ENCODE peak calls at places on chromosomes 11 and 22, in six cellular contexts. L is ovary, M is fibroblast of lung, K is endothelial cell, J is heart left ventricle, C is colonic mucosa. Z is an unnamed sample.

GRCh38 chr11:122226810-122227379 is 110.9 kb upstream of the BLID start:
- DNase-seq in L (no peak), C (no peak), M (peak), K (no peak), J (no peak), Z (peak)

GRCh38 chr11:77379253-77379652 is 77.8 kb upstream of the GDPD4 start:
- DNase-seq in L (no peak), K (no peak), J (no peak), C (no peak), M (peak), Z (peak)

GRCh38 chr11:27497284-27497866 is 9.2 kb downstream of the LIN7C start:
- DNase-seq in C (no peak), M (peak), K (no peak), L (no peak), J (no peak), Z (peak)

GRCh38 chr11:528815-529728 is 6.3 kb downstream of the HRAS start:
- DNase-seq in C (no peak), K (no peak), M (no peak), J (no peak), L (no peak), Z (no peak)

GRCh38 chr11:78213526-78214330 is 25.0 kb downstream of the USP35 start:
- DNase-seq in J (no peak), M (no peak), L (no peak), C (no peak), K (no peak), Z (no peak)

GRCh38 chr11:120457996-120458395 is 53.6 kb upstream of the GRIK4 start:
- DNase-seq in C (no peak), L (no peak), J (no peak), M (no peak), K (no peak), Z (no peak)

GRCh38 chr11:102494216-102494615 is 36.3 kb downstream of the MMP7 start:
- DNase-seq in K (no peak), M (peak), J (no peak), C (peak), L (no peak), Z (peak)

GRCh38 chr11:62505112-62505783 is 41.4 kb downstream of the AHNAK start:
- DNase-seq in C (peak), M (no peak), L (no peak), J (peak), K (no peak), Z (no peak)

GRCh38 chr11:1202154-1202775 is 20.6 kb upstream of the MUC5B start:
- DNase-seq in J (no peak), L (no peak), K (peak), C (no peak), M (no peak), Z (no peak)

GRCh38 chr11:130278745-130279144 is 36.0 kb downstream of the ZBTB44 start:
- DNase-seq in C (no peak), L (no peak), J (no peak), K (no peak), M (no peak), Z (no peak)

GRCh38 chr11:9574806-9575530 is 1.5 kb downstream of the WEE1 start:
- DNase-seq in C (peak), J (peak), L (peak), M (peak), K (peak), Z (peak)

GRCh38 chr11:30653606-30654005 is 67.5 kb upstream of the MPPED2 start:
- DNase-seq in M (no peak), C (no peak), J (no peak), K (no peak), L (no peak), Z (no peak)

GRCh38 chr11:122025757-122026156 is 90.3 kb downstream of the BLID start:
- DNase-seq in M (no peak), L (no peak), C (no peak), K (no peak), J (no peak), Z (no peak)

GRCh38 chr11:131591051-131591461 is 220.6 kb downstream of the NTM start:
- DNase-seq in K (no peak), J (no peak), L (no peak), C (no peak), M (peak), Z (no peak)

GRCh38 chr22:35230839-35231584 is 26.3 kb upstream of the HMGXB4 start:
- DNase-seq in J (no peak), L (no peak), M (no peak), C (peak), K (no peak), Z (no peak)

GRCh38 chr22:31828739-31829138 is 74.9 kb downstream of the DEPDC5 start:
- DNase-seq in J (no peak), C (no peak), M (no peak), L (no peak), K (no peak), Z (no peak)

GRCh38 chr11:79078999-79079398 is 361.8 kb downstream of the TENM4 start:
- DNase-seq in L (no peak), C (no peak), J (no peak), K (no peak), M (no peak), Z (no peak)

GRCh38 chr22:44391026-44391425 is 78.3 kb upstream of the SHISAL1 start:
- DNase-seq in L (no peak), J (no peak), K (no peak), C (no peak), M (peak), Z (no peak)

GRCh38 chr11:57123590-57123989 is 58.2 kb upstream of the LRRC55 start:
- DNase-seq in L (no peak), K (no peak), C (no peak), M (no peak), J (no peak), Z (no peak)

GRCh38 chr11:124961972-124962609 is 8.1 kb downstream of the CCDC15 start:
- DNase-seq in L (no peak), M (peak), J (no peak), C (peak), K (peak), Z (peak)

GRCh38 chr11:71431271-71431670 is 16.9 kb downstream of the DHCR7 start:
- DNase-seq in J (no peak), L (no peak), M (no peak), K (no peak), C (no peak), Z (no peak)

GRCh38 chr11:5600374-5600851 is 4.0 kb downstream of the TRIM6 start:
- DNase-seq in M (peak), C (peak), L (peak), K (peak), J (peak), Z (peak)

GRCh38 chr11:114501901-114502300 is 57.8 kb downstream of the NXPE1 start:
- DNase-seq in C (no peak), M (no peak), K (no peak), L (no peak), J (no peak), Z (no peak)
- TF ChIP-seq CTCF in C (no peak), M (no peak), K (no peak), L (no peak), J (no peak), Z (no peak)

DNA sequence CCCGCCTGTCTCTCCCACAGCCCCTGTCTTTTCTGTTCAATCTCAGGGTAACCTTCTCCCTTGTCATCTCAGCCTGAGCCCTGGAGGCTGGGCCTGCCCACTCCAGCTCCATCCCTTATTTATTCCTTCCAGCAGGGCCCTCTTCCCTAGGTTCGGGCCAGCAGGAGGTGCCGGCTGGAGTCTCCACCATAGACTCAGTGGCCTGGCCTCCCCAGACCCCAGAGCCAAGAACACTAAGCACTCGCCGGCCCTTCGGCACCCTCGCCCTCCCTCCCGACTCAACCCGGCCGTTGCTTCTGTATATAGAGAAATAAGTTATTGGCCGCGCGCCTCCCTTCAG is 1.4 kb upstream of the RAB1B start:
- DNase-seq in C (no peak), K (no peak), J (no peak), M (no peak), L (no peak), Z (no peak)
- TF ChIP-seq CTCF in C (no peak), K (no peak), J (no peak), M (no peak), L (no peak), Z (no peak)

GRCh38 chr11:68844801-68845200 is 3.1 kb upstream of the CPT1A start:
- DNase-seq in M (no peak), C (no peak), J (no peak), K (no peak), L (no peak), Z (no peak)

GRCh38 chr11:68842427-68843051 is 823 bp upstream of the CPT1A start:
- DNase-seq in J (no peak), L (no peak), C (no peak), M (no peak), K (no peak), Z (no peak)

GRCh38 chr11:68844376-68844775 is 2.7 kb upstream of the CPT1A start:
- DNase-seq in K (no peak), L (no peak), C (no peak), J (no peak), M (no peak), Z (no peak)

GRCh38 chr11:68843052-68843561 is 1.4 kb upstream of the CPT1A start:
- DNase-seq in K (no peak), L (no peak), M (peak), J (no peak), C (peak), Z (no peak)

GRCh38 chr11:68843703-68844312 is 2.1 kb upstream of the CPT1A start:
- DNase-seq in L (peak), K (peak), J (peak), C (peak), M (peak), Z (no peak)
- TF ChIP-seq CTCF in L (no peak), K (peak), J (peak), C (peak), M (no peak), Z (peak)

GRCh38 chr22:22099194-22099486 is 116.6 kb upstream of the TOP3B start:
- DNase-seq in K (no peak), J (no peak), M (no peak), L (no peak), C (no peak), Z (no peak)

GRCh38 chr22:22099833-22100812 is 117.5 kb upstream of the TOP3B start:
- DNase-seq in C (no peak), K (no peak), M (no peak), L (no peak), J (no peak), Z (no peak)

GRCh38 chr22:22094921-22095320 is 112.3 kb upstream of the TOP3B start:
- DNase-seq in L (no peak), K (no peak), M (no peak), J (no peak), C (no peak), Z (no peak)

GRCh38 chr22:22098457-22099193 is 116.0 kb upstream of the TOP3B start:
- DNase-seq in C (no peak), L (no peak), K (no peak), M (no peak), J (no peak), Z (no peak)

DNA sequence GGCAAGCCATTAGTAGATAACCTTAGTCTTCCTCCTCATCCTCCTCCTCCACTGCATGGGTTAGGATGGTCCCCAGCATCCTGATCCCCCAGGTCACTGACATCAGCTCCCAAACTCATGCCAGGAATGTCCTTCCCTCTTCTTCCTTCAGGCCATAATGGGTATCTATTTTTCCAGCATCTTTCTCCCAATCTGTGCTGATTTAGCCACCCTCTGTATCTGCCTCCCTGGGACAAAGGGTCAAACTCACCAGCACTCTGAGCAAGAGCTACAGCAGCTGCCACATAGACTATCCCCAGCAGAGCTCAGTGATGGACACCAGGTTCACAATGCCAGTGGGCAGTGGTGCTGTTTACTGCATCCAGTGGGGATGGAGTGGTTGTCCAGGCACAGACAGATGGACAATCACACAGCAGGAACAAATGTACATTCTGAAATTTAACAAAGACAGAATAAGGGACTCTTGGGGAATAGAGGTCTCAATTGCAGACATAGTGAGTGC is 115.2 kb upstream of the TOP3B start:
- DNase-seq in K (no peak), M (no peak), J (no peak), L (no peak), C (no peak), Z (no peak)
- TF ChIP-seq CTCF in K (no peak), M (no peak), J (no peak), L (no peak), C (no peak), Z (no peak)

DNA sequence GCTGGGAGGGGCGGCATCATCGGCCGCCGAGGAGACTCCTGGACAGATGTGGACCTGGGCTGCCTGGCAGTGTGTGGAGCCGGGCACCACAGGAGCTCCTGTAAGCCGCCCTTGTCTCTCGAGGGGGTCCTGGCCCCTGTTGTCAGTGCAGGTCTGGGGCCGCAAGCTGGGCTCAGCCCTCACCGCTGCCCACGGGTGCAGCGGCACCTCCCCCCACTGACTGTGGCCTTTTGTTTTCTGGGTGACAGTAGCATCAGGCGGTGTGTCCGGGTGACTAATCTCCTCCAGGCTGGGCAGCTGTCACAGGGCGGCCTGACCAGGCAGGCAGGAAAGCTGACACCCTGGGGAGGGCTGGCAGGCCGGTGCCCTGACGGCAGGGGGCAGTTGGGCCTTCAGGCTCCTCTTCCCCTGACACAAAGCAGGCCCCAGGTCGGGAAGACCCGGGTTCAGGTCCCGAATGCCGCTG is 16.2 kb downstream of the DGKZ start:
- DNase-seq in M (peak), K (no peak), J (peak), C (no peak), L (no peak), Z (peak)
- TF ChIP-seq CTCF in M (no peak), K (no peak), J (no peak), C (no peak), L (no peak), Z (no peak)

GRCh38 chr11:61378713-61379313 is 13.6 kb upstream of the TMEM216 start:
- DNase-seq in L (peak), C (no peak), K (no peak), M (peak), J (no peak), Z (peak)

GRCh38 chr11:61380914-61381313 is 11.5 kb upstream of the TMEM216 start:
- DNase-seq in K (no peak), J (no peak), L (no peak), M (no peak), C (no peak), Z (no peak)

GRCh38 chr11:61390161-61390560 is 2.2 kb upstream of the TMEM216 start:
- DNase-seq in M (no peak), J (no peak), C (no peak), K (no peak), L (no peak), Z (no peak)

GRCh38 chr11:61384271-61385242 is 7.8 kb upstream of the TMEM216 start:
- DNase-seq in C (no peak), M (no peak), L (no peak), J (no peak), K (peak), Z (no peak)
- TF ChIP-seq CTCF in C (no peak), M (peak), L (no peak), J (no peak), K (no peak), Z (no peak)

GRCh38 chr22:22993184-22993583 is 77.1 kb upstream of the GNAZ start:
- DNase-seq in J (no peak), K (no peak), M (no peak), L (no peak), C (peak), Z (no peak)
- TF ChIP-seq CTCF in J (no peak), K (no peak), M (no peak), L (no peak), C (no peak), Z (no peak)

DNA sequence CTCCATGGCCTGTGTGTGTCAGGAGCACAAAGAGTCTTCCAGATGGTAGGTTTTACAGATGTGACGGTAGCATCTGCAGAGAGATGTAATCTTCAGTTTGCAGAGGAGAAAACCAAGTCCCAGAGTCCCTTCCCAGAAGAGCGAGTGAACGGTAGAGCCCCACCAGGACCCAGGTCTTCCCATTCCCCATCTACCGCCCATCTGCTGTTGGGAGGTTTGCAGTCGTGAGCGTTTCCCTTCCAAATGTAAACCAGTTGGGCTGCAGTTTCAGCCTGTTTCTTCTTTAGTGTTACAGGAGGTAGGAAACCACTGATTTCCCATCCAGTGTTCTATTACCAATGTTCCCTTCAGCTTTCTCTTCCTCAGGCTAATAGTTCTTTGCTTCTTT is 24.0 kb downstream of the PANX1 start:
- DNase-seq in L (no peak), J (no peak), M (no peak), K (no peak), C (no peak), Z (no peak)
- TF ChIP-seq CTCF in L (no peak), J (no peak), M (no peak), K (no peak), C (no peak), Z (no peak)

GRCh38 chr11:133809525-133810178 is 35.7 kb downstream of the SPATA19 start:
- DNase-seq in C (no peak), L (no peak), J (no peak), K (no peak), M (peak), Z (no peak)
- TF ChIP-seq CTCF in C (no peak), L (no peak), J (no peak), K (no peak), M (no peak), Z (no peak)